ENCODE peak calls at places on chromosomes 7 and 10, in ten cellular contexts. A, Y, P, B, E, K, W, U, I and Z are unnamed samples.

GRCh38 chr7:92523110-92523509 is 5.2 kb downstream of the PEX1 start:
- DNase-seq in P (no peak), E (no peak), Y (no peak), I (no peak), K (no peak), U (no peak), A (no peak), W (no peak), B (no peak), Z (no peak)

GRCh38 chr10:1552881-1553595 is 184.3 kb downstream of the ADARB2 start:
- DNase-seq in K (no peak), E (no peak), A (no peak), Y (no peak), B (no peak), I (no peak), U (no peak), W (peak; percentile 5), P (no peak), Z (no peak)

GRCh38 chr7:29113384-29114102 is 32.8 kb downstream of the CPVL start:
- DNase-seq in U (no peak), P (no peak), I (peak; percentile 50), E (peak; percentile 36), B (peak; percentile 30), Y (no peak), W (no peak), A (peak; percentile 27), K (no peak), Z (peak; percentile 23)

GRCh38 chr7:11786186-11786585 is 45.8 kb downstream of the THSD7A start:
- DNase-seq in A (peak; percentile 3), P (no peak), E (no peak), K (no peak), Y (no peak), B (no peak), W (no peak), I (no peak), U (no peak), Z (peak; percentile 21)

GRCh38 chr7:96861-97260 is 95.5 kb upstream of the FAM20C start:
- DNase-seq in U (no peak), E (no peak), B (no peak), P (no peak), K (no peak), Y (no peak), W (no peak), A (peak; percentile 56), I (no peak), Z (no peak)

GRCh38 chr10:114349505-114350211 is 54.6 kb downstream of the AFAP1L2 start:
- DNase-seq in U (no peak), A (no peak), P (no peak), I (no peak), E (no peak), Y (peak; percentile 42), K (no peak), B (peak; percentile 12), W (no peak), Z (no peak)

GRCh38 chr7:158957921-158958471 is 101.6 kb downstream of the DYNC2I1 start:
- DNase-seq in K (no peak), E (no peak), W (peak; percentile 72), U (no peak), P (no peak), A (no peak), I (peak; percentile 95), Y (no peak), B (peak; percentile 95), Z (no peak)

GRCh38 chr10:29874604-29875269 is 184.6 kb downstream of the JCAD start:
- DNase-seq in K (no peak), B (no peak), E (no peak), W (no peak), I (no peak), P (no peak), U (no peak), Y (no peak), A (no peak), Z (no peak)

GRCh38 chr7:47293884-47294568 is 287.9 kb downstream of the TNS3 start:
- DNase-seq in P (peak; percentile 72), E (no peak), Y (peak; percentile 39), U (no peak), A (no peak), B (peak; percentile 27), I (no peak), K (peak; percentile 72), W (no peak), Z (no peak)

GRCh38 chr10:61110936-61111335 is 167.0 kb upstream of the RHOBTB1 start:
- DNase-seq in W (no peak), I (no peak), B (no peak), P (no peak), K (no peak), E (no peak), U (no peak), Y (no peak), A (no peak), Z (no peak)

GRCh38 chr7:98056580-98056979 is 50.1 kb upstream of the LMTK2 start:
- DNase-seq in W (no peak), Y (no peak), A (no peak), I (no peak), U (no peak), B (no peak), K (no peak), P (no peak), E (no peak), Z (no peak)

GRCh38 chr7:149771199-149771636 is 2.2 kb downstream of the ZNF467 start:
- DNase-seq in W (no peak), K (no peak), E (no peak), P (no peak), U (no peak), A (no peak), Y (no peak), B (peak; percentile 24), I (no peak), Z (no peak)

GRCh38 chr10:78567680-78568453 is 500.9 kb upstream of the ZMIZ1 start:
- DNase-seq in I (no peak), W (no peak), A (no peak), E (no peak), K (no peak), U (no peak), B (no peak), P (no peak), Y (no peak), Z (no peak)

GRCh38 chr10:18479502-18479901 is 171.9 kb downstream of the NSUN6 start:
- DNase-seq in E (no peak), P (no peak), A (no peak), I (no peak), W (no peak), B (no peak), U (no peak), K (no peak), Y (no peak), Z (no peak)

GRCh38 chr7:85851571-85852193 is 664.8 kb upstream of the SEMA3D start:
- DNase-seq in U (no peak), E (peak; percentile 34), Y (no peak), I (no peak), B (no peak), A (no peak), W (no peak), P (no peak), K (no peak), Z (no peak)

GRCh38 chr7:125099519-125099918 is 169.9 kb upstream of the POT1 start:
- DNase-seq in E (no peak), A (no peak), P (no peak), Y (no peak), K (no peak), B (no peak), U (no peak), I (no peak), W (no peak), Z (no peak)

GRCh38 chr10:70742537-70743429 is 42.4 kb downstream of the TBATA start:
- DNase-seq in W (no peak), E (no peak), P (peak; percentile 62), I (peak; percentile 58), A (no peak), Y (no peak), U (no peak), B (peak; percentile 36), K (no peak), Z (no peak)

GRCh38 chr7:151341357-151342101 is at the start of gene NUB1:
- DNase-seq in I (peak; percentile 96), W (peak; percentile 91), K (peak; percentile 89), P (peak; percentile 94), Y (peak; percentile 94), U (peak; percentile 63), E (peak; percentile 61), B (peak; percentile 95), A (peak; percentile 63), Z (peak; percentile 80)
- TF ChIP-seq POLR2A in I (peak; percentile 85), W (peak; percentile 35), K (peak; percentile 88), P (no peak), Y (peak; percentile 60), U (peak; percentile 32), E (peak; percentile 38), B (peak; percentile 85), A (peak; percentile 75), Z (peak; percentile 80)

GRCh38 chr10:80454526-80455460 is 683 bp downstream of the TSPAN14 start:
- DNase-seq in I (peak; percentile 89), P (peak; percentile 75), B (peak; percentile 86), E (no peak), A (no peak), U (peak; percentile 47), Y (peak; percentile 62), K (no peak), W (no peak), Z (peak; percentile 53)
- TF ChIP-seq POLR2A in I (peak; percentile 61), P (no peak), B (peak; percentile 71), E (no peak), A (no peak), U (no peak), Y (no peak), K (no peak), W (no peak), Z (no peak)

DNA sequence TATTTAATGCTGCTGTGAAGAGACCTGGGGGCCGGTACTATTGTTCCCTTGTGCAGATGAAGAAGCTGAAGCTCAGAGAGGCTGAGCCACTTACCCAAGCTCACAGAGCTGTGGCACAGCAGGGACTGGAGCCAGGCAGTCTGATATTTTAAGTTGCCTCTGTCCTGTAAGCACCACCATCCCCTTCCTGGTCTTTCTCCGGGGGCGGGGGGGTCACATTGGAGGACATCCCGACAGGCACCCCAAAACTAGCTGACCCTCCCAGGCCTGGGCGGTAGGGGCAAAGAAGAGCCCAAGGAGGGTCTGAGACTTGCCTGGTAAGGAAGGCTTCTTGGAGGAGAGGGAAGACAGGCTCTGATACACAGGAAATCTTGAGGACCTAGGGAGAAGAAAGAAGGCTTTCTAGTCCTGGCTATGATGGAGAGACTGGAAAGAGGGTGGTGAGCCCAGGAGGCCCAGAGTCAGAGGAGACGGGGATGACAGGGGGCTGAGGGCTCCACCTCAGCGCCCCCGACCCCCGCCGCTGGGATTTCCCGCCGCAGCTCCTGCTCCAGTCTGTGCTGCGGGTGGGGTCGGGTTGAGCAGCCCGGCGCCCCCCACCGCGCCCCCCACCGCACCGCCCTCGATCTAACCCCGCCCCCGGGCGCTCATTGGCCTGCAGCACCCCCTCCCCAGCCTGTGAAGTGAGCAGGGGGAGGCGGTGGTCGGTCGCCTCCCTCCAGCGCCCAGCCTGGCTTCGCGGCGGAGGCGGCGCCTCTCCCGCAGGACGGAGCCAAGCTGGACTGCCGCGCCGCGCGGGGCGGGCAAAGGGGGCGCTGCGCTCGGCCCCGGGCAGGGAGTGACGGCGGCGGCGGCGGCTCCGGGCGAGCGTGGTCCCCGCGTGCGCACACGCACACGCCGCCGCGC is at the start of gene ADCYAP1R1:
- DNase-seq in E (no peak), I (no peak), B (no peak), W (no peak), U (peak; percentile 29), P (peak; percentile 63), K (no peak), A (no peak), Y (no peak), Z (no peak)
- TF ChIP-seq POLR2A in E (no peak), I (no peak), B (no peak), W (no peak), U (no peak), P (no peak), K (no peak), A (no peak), Y (no peak), Z (no peak)

GRCh38 chr10:42544945-42545344 is 93.4 kb downstream of the ZNF33B start:
- DNase-seq in W (no peak), Y (no peak), A (no peak), E (no peak), U (no peak), I (no peak), K (no peak), P (no peak), B (no peak), Z (no peak)
- TF ChIP-seq POLR2A in W (no peak), Y (no peak), A (no peak), E (no peak), U (no peak), I (no peak), K (no peak), P (no peak), B (no peak), Z (no peak)